ENCODE peak calls at places on chromosomes 5 and 9, in seven cellular contexts. One of them, this sample, is unnamed.

GRCh38 chr9:127923046-127923445 is 6.2 kb upstream of the ST6GALNAC4 start:
- DNase-seq in GM23338: peak
- DNase-seq in psoas muscle: no peak
- DNase-seq in B cell: no peak
- DNase-seq in left ventricle myocardium inferior: no peak
- DNase-seq in stomach: no peak
- DNase-seq in A549: no peak
- DNase-seq in this sample: no peak

GRCh38 chr5:122102825-122103224 is 24.8 kb upstream of the LOX start:
- DNase-seq in stomach: no peak
- DNase-seq in left ventricle myocardium inferior: no peak
- DNase-seq in B cell: no peak
- DNase-seq in A549: peak
- DNase-seq in psoas muscle: no peak
- DNase-seq in GM23338: no peak
- DNase-seq in this sample: no peak

GRCh38 chr5:28945859-28946258 is 1907.5 kb upstream of the CDH9 start:
- DNase-seq in A549: no peak
- DNase-seq in psoas muscle: no peak
- DNase-seq in stomach: no peak
- DNase-seq in left ventricle myocardium inferior: no peak
- DNase-seq in B cell: no peak
- DNase-seq in GM23338: no peak
- DNase-seq in this sample: no peak

GRCh38 chr5:52947851-52948250 is 41.3 kb upstream of the ITGA2 start:
- DNase-seq in psoas muscle: no peak
- DNase-seq in stomach: no peak
- DNase-seq in GM23338: no peak
- DNase-seq in B cell: no peak
- DNase-seq in left ventricle myocardium inferior: no peak
- DNase-seq in A549: no peak
- DNase-seq in this sample: no peak

GRCh38 chr9:115359011-115359780 is 241.2 kb upstream of the TNC start:
- DNase-seq in A549: no peak
- DNase-seq in B cell: no peak
- DNase-seq in GM23338: no peak
- DNase-seq in stomach: no peak
- DNase-seq in left ventricle myocardium inferior: no peak
- DNase-seq in psoas muscle: no peak
- DNase-seq in this sample: no peak

GRCh38 chr5:170270670-170271069 is 26.9 kb downstream of the LCP2 start:
- DNase-seq in psoas muscle: no peak
- DNase-seq in stomach: no peak
- DNase-seq in B cell: no peak
- DNase-seq in GM23338: no peak
- DNase-seq in A549: no peak
- DNase-seq in left ventricle myocardium inferior: no peak
- DNase-seq in this sample: no peak

GRCh38 chr9:124766815-124767554 is 4.1 kb downstream of the NR6A1 start:
- DNase-seq in A549: no peak
- DNase-seq in B cell: no peak
- DNase-seq in left ventricle myocardium inferior: no peak
- DNase-seq in psoas muscle: no peak
- DNase-seq in GM23338: peak
- DNase-seq in stomach: no peak
- DNase-seq in this sample: no peak

GRCh38 chr9:83778164-83778563 is 39.4 kb downstream of the GKAP1 start:
- DNase-seq in A549: no peak
- DNase-seq in B cell: no peak
- DNase-seq in psoas muscle: no peak
- DNase-seq in left ventricle myocardium inferior: no peak
- DNase-seq in stomach: no peak
- DNase-seq in GM23338: no peak
- DNase-seq in this sample: no peak

GRCh38 chr5:31393126-31393525 is 138.8 kb downstream of the DROSHA start:
- DNase-seq in psoas muscle: no peak
- DNase-seq in GM23338: no peak
- DNase-seq in B cell: no peak
- DNase-seq in A549: no peak
- DNase-seq in stomach: no peak
- DNase-seq in left ventricle myocardium inferior: no peak
- DNase-seq in this sample: no peak

GRCh38 chr9:131402738-131403492 is 9.0 kb downstream of the PRRC2B start:
- DNase-seq in left ventricle myocardium inferior: peak
- DNase-seq in GM23338: no peak
- DNase-seq in A549: peak
- DNase-seq in psoas muscle: peak
- DNase-seq in stomach: peak
- DNase-seq in B cell: no peak
- DNase-seq in this sample: no peak

GRCh38 chr5:135487839-135488514 is 35.8 kb upstream of the TIFAB start:
- DNase-seq in GM23338: peak
- DNase-seq in psoas muscle: no peak
- DNase-seq in left ventricle myocardium inferior: no peak
- DNase-seq in A549: no peak
- DNase-seq in B cell: no peak
- DNase-seq in stomach: no peak
- DNase-seq in this sample: no peak

GRCh38 chr5:168706655-168707069 is 127.5 kb upstream of the PANK3 start:
- DNase-seq in psoas muscle: no peak
- DNase-seq in stomach: no peak
- DNase-seq in GM23338: peak
- DNase-seq in B cell: no peak
- DNase-seq in A549: peak
- DNase-seq in left ventricle myocardium inferior: no peak
- DNase-seq in this sample: peak
- TF ChIP-seq CTCF in psoas muscle: no peak
- TF ChIP-seq CTCF in stomach: no peak
- TF ChIP-seq CTCF in GM23338: peak
- TF ChIP-seq CTCF in B cell: no peak
- TF ChIP-seq CTCF in A549: peak
- TF ChIP-seq CTCF in left ventricle myocardium inferior: peak
- TF ChIP-seq CTCF in this sample: peak

GRCh38 chr9:1460143-1460769 is 410.1 kb downstream of the DMRT2 start:
- DNase-seq in stomach: no peak
- DNase-seq in GM23338: peak
- DNase-seq in A549: peak
- DNase-seq in psoas muscle: no peak
- DNase-seq in B cell: no peak
- DNase-seq in left ventricle myocardium inferior: no peak
- DNase-seq in this sample: no peak
- TF ChIP-seq CTCF in stomach: no peak
- TF ChIP-seq CTCF in GM23338: peak
- TF ChIP-seq CTCF in A549: no peak
- TF ChIP-seq CTCF in psoas muscle: peak
- TF ChIP-seq CTCF in B cell: peak
- TF ChIP-seq CTCF in left ventricle myocardium inferior: peak
- TF ChIP-seq CTCF in this sample: peak

DNA sequence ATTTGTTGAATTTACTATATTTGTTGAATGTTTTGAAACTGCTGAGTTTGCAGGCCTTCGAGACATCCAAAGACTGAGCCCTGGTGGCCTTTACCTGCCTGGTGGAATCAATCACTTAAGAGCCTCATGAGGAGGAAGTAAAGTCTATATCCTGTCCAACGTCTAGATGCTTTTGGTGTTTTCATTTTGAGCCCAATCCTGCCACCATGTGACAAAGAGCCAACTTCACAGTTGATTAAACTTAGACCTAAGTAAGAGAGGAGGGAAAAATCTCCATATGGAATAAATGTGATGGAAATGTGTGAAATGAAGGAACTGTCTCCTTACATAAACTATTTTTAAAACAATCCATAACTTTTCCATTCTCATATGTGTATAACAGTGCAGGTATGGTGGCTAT is 220.1 kb downstream of the PRR16 start:
- DNase-seq in GM23338: no peak
- DNase-seq in psoas muscle: no peak
- DNase-seq in B cell: no peak
- DNase-seq in stomach: no peak
- DNase-seq in left ventricle myocardium inferior: no peak
- DNase-seq in A549: no peak
- DNase-seq in this sample: no peak
- TF ChIP-seq CTCF in GM23338: peak
- TF ChIP-seq CTCF in psoas muscle: no peak
- TF ChIP-seq CTCF in B cell: no peak
- TF ChIP-seq CTCF in stomach: no peak
- TF ChIP-seq CTCF in left ventricle myocardium inferior: peak
- TF ChIP-seq CTCF in A549: no peak
- TF ChIP-seq CTCF in this sample: peak

GRCh38 chr9:19922476-19923118 is 133.8 kb upstream of the SLC24A2 start:
- DNase-seq in left ventricle myocardium inferior: no peak
- DNase-seq in A549: peak
- DNase-seq in GM23338: peak
- DNase-seq in stomach: no peak
- DNase-seq in B cell: no peak
- DNase-seq in psoas muscle: no peak
- DNase-seq in this sample: peak
- TF ChIP-seq CTCF in left ventricle myocardium inferior: peak
- TF ChIP-seq CTCF in A549: peak
- TF ChIP-seq CTCF in GM23338: peak
- TF ChIP-seq CTCF in stomach: no peak
- TF ChIP-seq CTCF in B cell: no peak
- TF ChIP-seq CTCF in psoas muscle: no peak
- TF ChIP-seq CTCF in this sample: peak

DNA sequence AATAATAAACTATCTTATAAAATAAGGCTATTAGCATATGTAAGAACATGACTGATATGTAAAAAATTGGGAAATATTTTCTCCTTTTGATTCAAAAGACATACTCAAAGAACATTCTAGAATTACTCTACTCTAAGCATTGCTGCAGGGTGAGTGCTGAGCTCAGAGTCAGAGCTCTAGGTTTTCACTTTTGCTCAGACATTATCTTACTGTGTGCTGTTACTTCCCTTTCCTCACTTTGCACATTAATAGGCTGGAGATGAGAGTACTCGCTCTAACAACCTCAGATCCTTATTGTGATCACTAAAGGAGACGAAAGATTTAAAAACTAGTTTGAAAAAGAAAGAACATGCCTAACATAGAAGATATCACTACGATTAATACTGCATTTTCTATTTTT is 99.4 kb upstream of the C9orf72 start:
- DNase-seq in GM23338: no peak
- DNase-seq in psoas muscle: no peak
- DNase-seq in A549: no peak
- DNase-seq in B cell: no peak
- DNase-seq in stomach: no peak
- DNase-seq in left ventricle myocardium inferior: no peak
- DNase-seq in this sample: no peak
- TF ChIP-seq CTCF in GM23338: no peak
- TF ChIP-seq CTCF in psoas muscle: no peak
- TF ChIP-seq CTCF in A549: no peak
- TF ChIP-seq CTCF in B cell: no peak
- TF ChIP-seq CTCF in stomach: no peak
- TF ChIP-seq CTCF in left ventricle myocardium inferior: no peak
- TF ChIP-seq CTCF in this sample: no peak

This sample was measured in DND-41.